ENCODE peak calls at places on chromosomes 11 and 22, in six cellular contexts. S, N, X, Z, U and T are unnamed samples.

GRCh38 chr11:106477776-106478175 is 400.3 kb downstream of the AASDHPPT start:
- DNase-seq in S (no peak), N (no peak), X (no peak), Z (no peak), U (no peak), T (no peak)

GRCh38 chr11:134036484-134037092 is 32.3 kb upstream of the JAM3 start:
- DNase-seq in S (peak), N (no peak), X (peak), Z (no peak), U (no peak), T (no peak)

GRCh38 chr22:17742528-17742902 is 31.8 kb downstream of the BID start:
- DNase-seq in S (peak), N (peak), X (peak), Z (peak), U (peak), T (peak)

GRCh38 chr11:34840736-34841386 is 75.3 kb downstream of the APIP start:
- DNase-seq in S (peak), N (no peak), X (peak), Z (peak), U (peak), T (no peak)

GRCh38 chr11:9703280-9703679 is 39.4 kb downstream of the SWAP70 start:
- DNase-seq in S (no peak), N (no peak), X (no peak), Z (no peak), U (no peak), T (no peak)

GRCh38 chr11:71562120-71562519 is 3.2 kb upstream of the KRTAP5-10 start:
- DNase-seq in S (no peak), N (no peak), X (no peak), Z (no peak), U (no peak), T (no peak)

GRCh38 chr22:39364646-39365405 is 15.0 kb downstream of the SYNGR1 start:
- DNase-seq in S (no peak), N (no peak), X (no peak), Z (no peak), U (no peak), T (no peak)

GRCh38 chr22:22068025-22068424 is 85.4 kb upstream of the TOP3B start:
- DNase-seq in S (no peak), N (no peak), X (no peak), Z (no peak), U (no peak), T (no peak)

GRCh38 chr11:33690290-33691050 is 10.2 kb downstream of the C11orf91 start:
- DNase-seq in S (peak), N (peak), X (peak), Z (no peak), U (no peak), T (no peak)

GRCh38 chr22:47574551-47574950 is 812.1 kb downstream of the TBC1D22A start:
- DNase-seq in S (no peak), N (no peak), X (no peak), Z (no peak), U (no peak), T (no peak)

GRCh38 chr11:111951565-111951964 is 14.4 kb downstream of the DIXDC1 start:
- DNase-seq in S (no peak), N (no peak), X (no peak), Z (no peak), U (no peak), T (no peak)

GRCh38 chr22:28075260-28075981 is 156.4 kb upstream of the PITPNB start:
- DNase-seq in S (peak), N (no peak), X (peak), Z (peak), U (no peak), T (no peak)

GRCh38 chr22:30127749-30128166 is 47.5 kb downstream of the HORMAD2 start:
- DNase-seq in S (no peak), N (no peak), X (no peak), Z (no peak), U (no peak), T (no peak)

GRCh38 chr11:11349051-11349450 is 4.0 kb downstream of the CSNK2A3 start:
- DNase-seq in S (no peak), N (no peak), X (no peak), Z (no peak), U (no peak), T (no peak)

GRCh38 chr11:14132312-14132711 is 169.8 kb downstream of the SPON1 start:
- DNase-seq in S (no peak), N (no peak), X (peak), Z (no peak), U (no peak), T (no peak)

GRCh38 chr11:74462009-74462408 is 5.3 kb downstream of the KCNE3 start:
- DNase-seq in S (peak), N (peak), X (peak), Z (peak), U (no peak), T (no peak)

GRCh38 chr11:15535414-15535813 is 420.7 kb downstream of the INSC start:
- DNase-seq in S (no peak), N (no peak), X (no peak), Z (no peak), U (no peak), T (no peak)

GRCh38 chr22:33920927-33921575 is 775 bp upstream of the LARGE1 start:
- DNase-seq in S (peak), N (peak), X (peak), Z (peak), U (peak), T (peak)

GRCh38 chr11:133945087-133945974 is 11.4 kb downstream of the IGSF9B start:
- DNase-seq in S (no peak), N (peak), X (no peak), Z (no peak), U (no peak), T (no peak)

GRCh38 chr11:44258190-44258489 is 51.8 kb downstream of the ALX4 start:
- DNase-seq in S (no peak), N (no peak), X (no peak), Z (no peak), U (no peak), T (no peak)

GRCh38 chr11:117220568-117220967 is 11.3 kb downstream of the PCSK7 start:
- DNase-seq in S (no peak), N (peak), X (no peak), Z (no peak), U (no peak), T (no peak)

GRCh38 chr11:32307449-32307848 is 127.9 kb downstream of the WT1 start:
- DNase-seq in S (no peak), N (no peak), X (no peak), Z (no peak), U (no peak), T (no peak)

GRCh38 chr22:25232301-25232700 is 12.9 kb downstream of the CRYBB2 start:
- DNase-seq in S (no peak), N (no peak), X (no peak), Z (no peak), U (no peak), T (no peak)

DNA sequence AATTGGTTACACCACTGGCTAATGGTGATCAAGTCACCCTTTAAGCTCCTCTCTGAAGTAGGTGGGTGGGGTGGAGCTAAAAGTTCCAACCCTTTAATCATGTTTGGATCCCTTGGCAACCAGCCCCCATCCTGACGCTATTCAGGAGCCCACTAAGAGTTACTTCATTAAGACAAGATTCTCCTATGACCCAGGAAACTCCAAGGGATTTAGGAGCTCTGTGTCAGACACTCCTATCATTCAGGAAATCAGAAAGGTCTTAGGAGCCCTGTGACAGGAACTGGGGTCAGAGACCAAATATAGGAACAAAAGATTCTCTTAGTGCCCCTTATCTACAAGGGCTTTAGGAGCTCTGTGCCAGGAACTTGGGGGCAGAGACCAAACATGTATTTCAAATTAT is 141.3 kb downstream of the ATG16L2 start:
- DNase-seq in S (no peak), N (no peak), X (no peak), Z (no peak), U (no peak), T (no peak)
- TF ChIP-seq CTCF in S (no peak), N (no peak), X (no peak), Z (no peak), U (no peak), T (no peak)

DNA sequence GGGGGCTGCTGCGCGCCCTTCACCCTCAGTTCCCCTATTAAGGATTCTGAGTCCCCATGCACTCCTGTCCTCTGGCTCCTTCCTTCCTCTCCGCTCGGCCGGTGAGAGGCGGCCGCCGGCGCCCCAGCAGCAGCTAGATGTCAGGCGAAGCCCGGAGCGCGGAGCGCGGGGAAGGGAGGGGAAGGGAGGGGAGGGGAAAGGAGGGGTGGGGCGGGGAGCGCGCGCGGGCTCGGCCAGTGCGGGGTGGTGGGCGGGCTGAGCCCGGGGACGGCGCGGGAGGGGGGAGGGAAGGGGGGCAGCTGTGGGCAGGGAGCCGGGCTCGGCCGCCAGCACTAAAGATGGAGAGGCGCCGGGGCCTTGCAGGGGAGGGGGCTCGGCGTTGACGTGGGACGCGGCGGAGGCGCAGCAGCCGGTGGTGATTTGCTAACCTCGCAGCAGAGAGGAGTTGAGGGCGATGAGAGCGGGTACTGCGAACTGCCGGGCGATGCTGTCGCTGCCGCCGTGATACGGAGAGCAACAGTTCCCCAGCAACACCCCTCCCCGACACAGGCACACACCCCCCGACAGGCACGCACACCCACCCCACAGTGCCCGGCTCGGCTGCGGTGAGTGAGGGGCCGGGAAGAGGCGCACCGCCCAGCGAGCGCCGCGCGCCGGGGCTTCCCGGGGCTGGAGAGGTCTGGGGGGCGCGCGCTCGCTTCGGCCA is at the start of gene ZBTB16:
- DNase-seq in S (peak), N (peak), X (peak), Z (peak), U (peak), T (peak)
- TF ChIP-seq CTCF in S (no peak), N (peak), X (peak), Z (peak), U (no peak), T (no peak)

GRCh38 chr22:40853961-40854360 is 2.5 kb downstream of the ST13 start:
- DNase-seq in S (no peak), N (no peak), X (no peak), Z (no peak), U (no peak), T (no peak)

GRCh38 chr22:40855960-40856512 is 403 bp downstream of the ST13 start:
- DNase-seq in S (peak), N (no peak), X (no peak), Z (no peak), U (peak), T (no peak)

GRCh38 chr22:40857309-40857851 is 432 bp downstream of the XPNPEP3 start:
- DNase-seq in S (no peak), N (no peak), X (no peak), Z (no peak), U (no peak), T (no peak)

GRCh38 chr22:40855104-40855959 is 1.1 kb downstream of the ST13 start:
- DNase-seq in S (no peak), N (no peak), X (no peak), Z (no peak), U (no peak), T (no peak)

DNA sequence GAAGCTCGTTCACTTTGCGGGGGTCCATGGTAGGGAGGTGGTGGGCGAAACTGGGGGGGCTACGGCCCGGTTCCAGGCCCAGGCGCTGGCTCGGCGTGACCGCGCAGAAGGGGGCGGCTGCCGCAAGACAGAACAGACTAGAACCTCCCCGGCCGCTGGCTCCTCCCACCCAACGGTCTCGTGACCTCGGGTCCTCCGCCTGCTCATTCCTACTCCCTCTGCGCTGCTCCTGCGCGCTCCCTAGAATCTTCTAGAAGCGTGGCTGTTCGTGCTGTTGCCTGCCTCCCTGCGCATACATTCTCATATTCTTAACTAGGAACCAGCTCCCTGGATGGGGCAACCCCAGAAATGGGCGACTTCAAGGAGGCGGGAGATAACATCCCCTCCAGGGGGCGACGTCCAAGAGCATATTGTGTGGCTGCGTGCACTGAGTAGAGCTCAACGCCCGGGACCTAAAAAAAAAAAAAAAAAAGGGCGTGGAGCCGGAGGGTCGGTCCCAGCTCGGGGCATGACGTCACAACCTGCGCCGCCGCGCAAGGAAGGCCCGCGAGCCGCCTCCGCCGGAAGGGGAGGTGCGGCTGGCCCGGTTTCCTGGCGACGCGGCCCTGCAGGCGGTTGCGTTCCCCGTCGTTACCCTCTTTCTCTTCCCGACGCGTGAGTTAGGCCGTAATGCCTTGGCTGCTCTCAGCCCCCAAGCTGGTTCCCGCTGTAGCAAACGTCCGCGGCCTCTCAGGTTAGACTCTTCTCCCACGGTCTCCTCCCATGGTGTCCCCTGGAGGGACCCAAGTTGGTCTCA is at the start of the genes ST13 and XPNPEP3:
- DNase-seq in S (peak), N (peak), X (peak), Z (peak), U (peak), T (peak)
- TF ChIP-seq CTCF in S (no peak), N (peak), X (peak), Z (no peak), U (no peak), T (no peak)

GRCh38 chr11:66002648-66003225 is 434 bp downstream of the BANF1 start:
- DNase-seq in S (peak), N (no peak), X (no peak), Z (peak), U (peak), T (no peak)
- TF ChIP-seq CTCF in S (no peak), N (no peak), X (no peak), Z (no peak), U (no peak), T (no peak)

DNA sequence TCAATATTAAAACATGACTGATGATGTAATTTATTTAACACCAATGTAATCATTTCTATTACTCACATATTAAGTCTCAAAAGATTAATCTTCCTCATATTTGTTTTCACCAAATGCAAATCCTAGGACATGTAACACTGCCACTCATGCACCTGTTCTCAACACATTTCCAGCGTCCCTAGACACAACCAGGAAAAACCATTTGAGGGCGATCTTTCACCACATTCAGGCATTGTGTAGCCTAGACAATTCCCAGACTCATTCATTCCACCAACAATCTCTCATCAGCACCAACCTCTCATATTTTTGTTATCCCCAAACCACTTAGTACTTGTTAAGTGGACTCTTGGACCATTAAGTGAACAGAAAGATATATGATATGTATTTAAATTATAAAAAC is 66.1 kb downstream of the SLC36A4 start:
- DNase-seq in S (no peak), N (no peak), X (no peak), Z (no peak), U (no peak), T (no peak)
- TF ChIP-seq CTCF in S (no peak), N (no peak), X (no peak), Z (no peak), U (no peak), T (no peak)

GRCh38 chr22:37703906-37704305 is 7.1 kb downstream of the TRIOBP start:
- DNase-seq in S (no peak), N (no peak), X (no peak), Z (no peak), U (no peak), T (no peak)

GRCh38 chr22:37704645-37705044 is 7.8 kb downstream of the TRIOBP start:
- DNase-seq in S (no peak), N (no peak), X (no peak), Z (no peak), U (no peak), T (no peak)

GRCh38 chr22:37705205-37705604 is 8.4 kb downstream of the TRIOBP start:
- DNase-seq in S (no peak), N (no peak), X (no peak), Z (no peak), U (no peak), T (no peak)

GRCh38 chr22:37697540-37697835 is 640 bp downstream of the TRIOBP start:
- DNase-seq in S (no peak), N (no peak), X (no peak), Z (no peak), U (no peak), T (no peak)

GRCh38 chr22:37701121-37701786 is 4.4 kb downstream of the TRIOBP start:
- DNase-seq in S (no peak), N (no peak), X (no peak), Z (no peak), U (no peak), T (no peak)
- TF ChIP-seq CTCF in S (no peak), N (no peak), X (no peak), Z (no peak), U (no peak), T (no peak)

GRCh38 chr11:47269829-47270305 is at the start of gene MADD:
- DNase-seq in S (peak), N (peak), X (peak), Z (peak), U (peak), T (peak)
- TF ChIP-seq CTCF in S (no peak), N (no peak), X (peak), Z (no peak), U (no peak), T (no peak)